ENCODE peak calls at places on chromosome 15, in seven cellular contexts. M is AG08396, P is substantia nigra, W is COLO829, B is Calu3, U is left ventricle myocardium inferior, Q is NCI-H1417. T is an unnamed sample.

GRCh38 chr15:80618666-80619481 is 76.2 kb upstream of the ABHD17C start:
- DNase-seq in W (no peak), P (no peak), Q (no peak), B (no peak), M (no peak), U (no peak), T (no peak)

GRCh38 chr15:38882226-38882625 is 317.6 kb upstream of the RASGRP1 start:
- DNase-seq in U (no peak), M (no peak), B (no peak), P (no peak), W (no peak), Q (no peak), T (no peak)

GRCh38 chr15:85407421-85408269 is 27.2 kb downstream of the AKAP13 start:
- DNase-seq in M (peak), U (no peak), Q (peak), P (no peak), W (no peak), B (peak), T (no peak)

GRCh38 chr15:69410290-69410874 is 3.8 kb upstream of the KIF23 start:
- DNase-seq in P (no peak), Q (no peak), B (peak), U (no peak), M (no peak), W (peak), T (peak)

GRCh38 chr15:41281236-41281635 is 50.2 kb downstream of the CHP1 start:
- DNase-seq in B (no peak), U (no peak), Q (no peak), M (peak), W (no peak), P (no peak), T (no peak)

GRCh38 chr15:49082960-49083359 is 36.7 kb upstream of the SECISBP2L start:
- DNase-seq in U (no peak), Q (no peak), M (peak), P (no peak), B (no peak), W (no peak), T (no peak)

GRCh38 chr15:91866971-91867372 is 13.5 kb downstream of the SLCO3A1 start:
- DNase-seq in Q (peak), M (peak), W (no peak), B (peak), U (peak), P (peak), T (peak)

GRCh38 chr15:41337631-41338522 is 5.2 kb downstream of the NUSAP1 start:
- DNase-seq in M (no peak), U (no peak), B (no peak), W (no peak), P (no peak), Q (no peak), T (no peak)

GRCh38 chr15:41804361-41804760 is 23.5 kb upstream of the JMJD7 start:
- DNase-seq in W (no peak), P (no peak), U (no peak), Q (peak), M (no peak), B (no peak), T (no peak)

GRCh38 chr15:99963976-99964375 is 230.7 kb upstream of the LYSMD4 start:
- DNase-seq in B (no peak), M (no peak), U (no peak), Q (no peak), W (no peak), P (no peak), T (no peak)

GRCh38 chr15:42737529-42738328 is 801 bp upstream of the CDAN1 start:
- DNase-seq in U (no peak), P (no peak), Q (no peak), M (no peak), B (peak), W (no peak), T (no peak)

GRCh38 chr15:59388670-59389069 is 16.0 kb upstream of the MYO1E start:
- DNase-seq in W (no peak), B (no peak), M (peak), P (no peak), U (no peak), Q (no peak), T (no peak)

GRCh38 chr15:94335616-94336015 is 104.3 kb downstream of the MCTP2 start:
- DNase-seq in P (no peak), W (no peak), U (no peak), Q (no peak), M (peak), B (no peak), T (no peak)

GRCh38 chr15:45314960-45315359 is 62.9 kb downstream of the SLC28A2 start:
- DNase-seq in B (no peak), Q (no peak), P (no peak), W (no peak), M (no peak), U (no peak), T (no peak)

GRCh38 chr15:100131321-100132224 is 210.2 kb downstream of the ADAMTS17 start:
- DNase-seq in Q (no peak), M (peak), U (peak), B (peak), W (peak), P (no peak), T (no peak)

GRCh38 chr15:100831466-100831865 is 48.2 kb upstream of the ALDH1A3 start:
- DNase-seq in W (no peak), P (no peak), U (no peak), M (no peak), B (no peak), Q (no peak), T (no peak)

GRCh38 chr15:38524156-38524555 is 40.5 kb downstream of the RASGRP1 start:
- DNase-seq in Q (no peak), B (no peak), M (no peak), U (no peak), P (no peak), W (no peak), T (no peak)

GRCh38 chr15:90322531-90322930 is 29.6 kb upstream of the ZNF774 start:
- DNase-seq in Q (no peak), W (no peak), M (no peak), B (no peak), P (no peak), U (no peak), T (no peak)

GRCh38 chr15:80309769-80310384 is 57.9 kb upstream of the CTXND1 start:
- DNase-seq in P (no peak), Q (peak), U (no peak), M (peak), B (peak), W (peak), T (no peak)

GRCh38 chr15:46088486-46089437 is 453.9 kb downstream of the SQOR start:
- DNase-seq in B (no peak), U (no peak), Q (no peak), W (peak), P (no peak), M (no peak), T (no peak)

GRCh38 chr15:100714034-100714748 is 111.8 kb downstream of the ASB7 start:
- DNase-seq in Q (no peak), P (no peak), B (no peak), W (no peak), M (no peak), U (no peak), T (no peak)